ENCODE peak calls at places on chromosome 11, in eight cellular contexts. W is NCI-H774; M is T-helper 2 cell; V is HEK293T; G is dorsolateral prefrontal cortex; J is activated CD4-positive, alpha-beta T cell treated with anti-CD3 and anti-CD28 coated beads, Interleukin-2, amount 50 U/mL, for 4 hours; T is ACHN; Q is C1 segment of cervical spinal cord. A is an unnamed sample.

GRCh38 chr11:89477175-89477574 is 14.0 kb downstream of the NOX4 start:
- DNase-seq in V (no peak), J (no peak), Q (no peak), M (no peak), G (no peak), T (peak), W (peak), A (no peak)

GRCh38 chr11:122102426-122102825 is 13.6 kb downstream of the BLID start:
- DNase-seq in W (no peak), G (no peak), J (no peak), V (no peak), T (no peak), M (no peak), Q (no peak), A (no peak)

GRCh38 chr11:101866619-101867491 is 48.0 kb upstream of the CEP126 start:
- DNase-seq in G (no peak), W (no peak), J (no peak), Q (no peak), V (no peak), T (peak), M (no peak), A (no peak)

GRCh38 chr11:12318791-12319733 is 58.3 kb upstream of the PARVA start:
- DNase-seq in G (peak), Q (no peak), W (peak), V (no peak), T (no peak), M (no peak), J (no peak), A (no peak)

GRCh38 chr11:5620606-5621521 is 3.9 kb upstream of the TRIM34 start:
- DNase-seq in V (no peak), M (no peak), Q (no peak), T (no peak), J (no peak), G (no peak), W (no peak), A (no peak)

GRCh38 chr11:43285826-43286225 is 26.0 kb upstream of the API5 start:
- DNase-seq in M (no peak), G (no peak), J (no peak), W (no peak), T (no peak), Q (no peak), V (no peak), A (no peak)

GRCh38 chr11:101944896-101945295 is 28.6 kb upstream of the ANGPTL5 start:
- DNase-seq in W (no peak), G (no peak), Q (no peak), M (no peak), J (no peak), T (no peak), V (no peak), A (no peak)

GRCh38 chr11:15918212-15918611 is 438.1 kb downstream of the SOX6 start:
- DNase-seq in G (no peak), M (no peak), Q (no peak), J (no peak), T (no peak), W (peak), V (no peak), A (no peak)